ENCODE peak calls at places on chromosomes 13 and 19, in eight cellular contexts. J is non-pigmented ciliary epithelial cell, K is C1 segment of cervical spinal cord, V is smooth muscle cell of the brain vasculature, P is PC-9, S is globus pallidus, Q is memory B cell, T is T follicular helper cell. H is an unnamed sample.
A peak's percentile ranks its signal among the peaks of the same experiment; 100 is the strongest.

GRCh38 chr13:77207943-77208342 is 119.0 kb downstream of the MYCBP2 start:
- DNase-seq in J (peak; percentile 71), K (no peak), V (peak; percentile 64), P (no peak), S (no peak), Q (no peak), T (no peak), H (no peak)

GRCh38 chr13:51005566-51005965 is 96.0 kb downstream of the RNASEH2B start:
- DNase-seq in J (no peak), K (no peak), V (no peak), P (no peak), S (no peak), Q (no peak), T (no peak), H (no peak)

GRCh38 chr13:49409008-49409407 is 34.9 kb downstream of the CAB39L start:
- DNase-seq in J (no peak), K (peak; percentile 16), V (no peak), P (no peak), S (no peak), Q (no peak), T (no peak), H (no peak)

GRCh38 chr13:64446372-64446771 is 2783.8 kb downstream of the PCDH9 start:
- DNase-seq in J (no peak), K (no peak), V (no peak), P (peak; percentile 5), S (no peak), Q (no peak), T (no peak), H (no peak)

GRCh38 chr19:13243971-13244370 is 93.8 kb downstream of the IER2 start:
- DNase-seq in J (no peak), K (no peak), V (no peak), P (no peak), S (no peak), Q (no peak), T (no peak), H (no peak)

GRCh38 chr13:47220453-47221150 is 323.7 kb upstream of the HTR2A start:
- DNase-seq in J (no peak), K (no peak), V (no peak), P (no peak), S (no peak), Q (no peak), T (no peak), H (no peak)

GRCh38 chr19:46700704-46701103 is 16.2 kb downstream of the PRKD2 start:
- DNase-seq in J (no peak), K (no peak), V (no peak), P (no peak), S (no peak), Q (no peak), T (no peak), H (no peak)

GRCh38 chr19:16258440-16258903 is 60.8 kb downstream of the AP1M1 start:
- DNase-seq in J (no peak), K (peak; percentile 44), V (no peak), P (no peak), S (peak; percentile 54), Q (no peak), T (no peak), H (no peak)

GRCh38 chr19:54137913-54138776 is 583 bp downstream of the CNOT3 start:
- DNase-seq in J (no peak), K (no peak), V (no peak), P (peak; percentile 32), S (no peak), Q (no peak), T (peak; percentile 24), H (no peak)

GRCh38 chr13:64505511-64505910 is 2724.6 kb downstream of the PCDH9 start:
- DNase-seq in J (peak; percentile 45), K (no peak), V (no peak), P (no peak), S (no peak), Q (no peak), T (no peak), H (no peak)

GRCh38 chr19:33998739-33999345 is 173.5 kb upstream of the LSM14A start:
- DNase-seq in J (no peak), K (no peak), V (no peak), P (no peak), S (no peak), Q (no peak), T (no peak), H (no peak)

GRCh38 chr19:50564229-50565105 is 3.8 kb downstream of the LRRC4B start:
- DNase-seq in J (no peak), K (no peak), V (no peak), P (no peak), S (no peak), Q (no peak), T (no peak), H (no peak)

GRCh38 chr13:50787316-50788195 is 55.9 kb downstream of the DLEU7 start:
- DNase-seq in J (no peak), K (no peak), V (no peak), P (no peak), S (no peak), Q (no peak), T (no peak), H (no peak)

GRCh38 chr13:93388701-93389100 is 162.1 kb downstream of the GPC6 start:
- DNase-seq in J (no peak), K (no peak), V (no peak), P (no peak), S (no peak), Q (no peak), T (no peak), H (no peak)

GRCh38 chr19:58394821-58395219 is 636 bp upstream of the RNF225 start:
- DNase-seq in J (no peak), K (no peak), V (no peak), P (peak; percentile 83), S (no peak), Q (no peak), T (no peak), H (no peak)

GRCh38 chr13:45873491-45874360 is 22.2 kb upstream of the SIAH3 start:
- DNase-seq in J (peak; percentile 6), K (no peak), V (no peak), P (peak; percentile 7), S (no peak), Q (no peak), T (no peak), H (no peak)

GRCh38 chr19:33727331-33728028 is 69.2 kb upstream of the KCTD15 start:
- DNase-seq in J (no peak), K (no peak), V (no peak), P (no peak), S (no peak), Q (no peak), T (no peak), H (no peak)

GRCh38 chr19:18710986-18711751 is 27.7 kb downstream of the CRTC1 start:
- DNase-seq in J (no peak), K (no peak), V (no peak), P (no peak), S (no peak), Q (no peak), T (no peak), H (no peak)

GRCh38 chr19:42467437-42467760 is 24.7 kb upstream of the CXCL17 start:
- DNase-seq in J (no peak), K (no peak), V (no peak), P (no peak), S (no peak), Q (no peak), T (no peak), H (no peak)

GRCh38 chr19:35670686-35671085 is 4.4 kb downstream of the UPK1A start:
- DNase-seq in J (no peak), K (no peak), V (no peak), P (no peak), S (no peak), Q (no peak), T (no peak), H (no peak)

GRCh38 chr13:96223231-96223630 is 133.3 kb downstream of the HS6ST3 start:
- DNase-seq in J (no peak), K (peak; percentile 15), V (no peak), P (no peak), S (peak; percentile 14), Q (no peak), T (no peak), H (no peak)

H was measured in chondrocyte.